ENCODE peak calls at places on chromosomes 4 and X, in seven cellular contexts. J is aorta, R is HT-29, D is SJCRH30, Z is NCI-H1436 treated with DMSO at 0.1 percent for 48 hours, F is NCI-H1930, X is Karpas-422. C is an unnamed sample.

GRCh38 chr4:8579526-8580320 is 469 bp upstream of the GPR78 start:
- DNase-seq in D (no peak), X (peak; percentile 43), J (no peak), F (no peak), R (no peak), Z (no peak), C (no peak)

GRCh38 chrX:115957862-115958490 is 212.6 kb upstream of the AGTR2 start:
- DNase-seq in R (peak; percentile 43), X (peak; percentile 79), J (no peak), Z (no peak), F (peak; percentile 30), D (no peak), C (peak; percentile 73)

GRCh38 chrX:110509778-110510510 is 151.3 kb downstream of the RTL9 start:
- DNase-seq in R (no peak), J (no peak), Z (no peak), X (no peak), F (no peak), D (peak; percentile 17), C (no peak)

GRCh38 chr4:138410266-138410665 is 168.1 kb upstream of the SLC7A11 start:
- DNase-seq in R (no peak), D (no peak), F (no peak), J (peak; percentile 48), Z (no peak), X (no peak), C (peak; percentile 25)

GRCh38 chr4:118833192-118833820 is 2.6 kb downstream of the SEC24D start:
- DNase-seq in R (no peak), J (no peak), X (no peak), Z (no peak), F (no peak), D (no peak), C (no peak)

GRCh38 chrX:132375941-132376340 is 112.9 kb downstream of the MBNL3 start:
- DNase-seq in X (peak; percentile 45), Z (no peak), F (no peak), D (no peak), J (no peak), R (peak; percentile 5), C (peak; percentile 22)

GRCh38 chrX:113980953-113981352 is 602.9 kb upstream of the HTR2C start:
- DNase-seq in J (no peak), X (peak; percentile 73), D (no peak), Z (no peak), R (no peak), F (no peak), C (no peak)

GRCh38 chr4:158182736-158183135 is 9.9 kb upstream of the GASK1B start:
- DNase-seq in Z (no peak), J (peak; percentile 51), F (peak; percentile 39), R (no peak), X (no peak), D (no peak), C (no peak)

GRCh38 chr4:177118596-177118995 is 191.1 kb upstream of the NEIL3 start:
- DNase-seq in R (no peak), Z (no peak), J (no peak), F (no peak), X (no peak), D (no peak), C (no peak)

C was measured in DMS53.